ENCODE peak calls at places on chromosome 16, in nine cellular contexts. J, Z, C, G, D, S, N, X and Q are unnamed samples.

GRCh38 chr16:89661215-89661614 is 3.6 kb downstream of the SPATA33 start:
- DNase-seq in J (no peak), S (no peak), C (no peak), X (no peak), D (no peak), Z (no peak), G (no peak), N (no peak), Q (no peak)

GRCh38 chr16:15643453-15644305 is 725 bp upstream of the MARF1 start:
- DNase-seq in J (no peak), N (no peak), C (no peak), G (no peak), S (no peak), Z (peak; percentile 59), D (no peak), X (peak; percentile 14), Q (peak; percentile 28)

GRCh38 chr16:53756329-53756996 is 52.5 kb downstream of the FTO start:
- DNase-seq in J (no peak), D (no peak), G (no peak), Z (peak; percentile 36), C (no peak), N (no peak), S (no peak), X (no peak), Q (no peak)

GRCh38 chr16:964696-965395 is 5.9 kb downstream of the LMF1 start:
- DNase-seq in J (no peak), C (no peak), G (no peak), S (no peak), D (peak; percentile 18), N (no peak), X (peak; percentile 36), Z (no peak), Q (no peak)

GRCh38 chr16:78706637-78707036 is 607.2 kb downstream of the WWOX start:
- DNase-seq in J (no peak), C (no peak), Z (no peak), X (no peak), D (no peak), G (no peak), N (no peak), S (no peak), Q (no peak)

GRCh38 chr16:89357460-89357859 is 132.9 kb downstream of the ANKRD11 start:
- DNase-seq in D (peak; percentile 68), Z (no peak), X (no peak), J (no peak), G (no peak), S (no peak), C (no peak), N (no peak), Q (no peak)

GRCh38 chr16:13036600-13036999 is 135.2 kb downstream of the SHISA9 start:
- DNase-seq in X (no peak), G (no peak), D (no peak), Z (peak; percentile 11), J (no peak), N (no peak), C (peak; percentile 27), S (no peak), Q (no peak)

GRCh38 chr16:908526-909155 is 62.1 kb downstream of the LMF1 start:
- DNase-seq in X (no peak), C (no peak), D (peak; percentile 23), J (no peak), S (no peak), N (no peak), G (no peak), Z (no peak), Q (no peak)

GRCh38 chr16:1054660-1055556 is 17.6 kb upstream of the SSTR5 start:
- DNase-seq in X (peak; percentile 51), N (peak; percentile 17), G (peak; percentile 40), Z (peak; percentile 29), S (no peak), D (peak; percentile 55), C (peak; percentile 68), J (no peak), Q (no peak)

GRCh38 chr16:10128397-10129258 is 53.6 kb downstream of the GRIN2A start:
- DNase-seq in S (no peak), N (no peak), G (no peak), Z (no peak), D (no peak), X (no peak), C (no peak), J (no peak), Q (no peak)

DNA sequence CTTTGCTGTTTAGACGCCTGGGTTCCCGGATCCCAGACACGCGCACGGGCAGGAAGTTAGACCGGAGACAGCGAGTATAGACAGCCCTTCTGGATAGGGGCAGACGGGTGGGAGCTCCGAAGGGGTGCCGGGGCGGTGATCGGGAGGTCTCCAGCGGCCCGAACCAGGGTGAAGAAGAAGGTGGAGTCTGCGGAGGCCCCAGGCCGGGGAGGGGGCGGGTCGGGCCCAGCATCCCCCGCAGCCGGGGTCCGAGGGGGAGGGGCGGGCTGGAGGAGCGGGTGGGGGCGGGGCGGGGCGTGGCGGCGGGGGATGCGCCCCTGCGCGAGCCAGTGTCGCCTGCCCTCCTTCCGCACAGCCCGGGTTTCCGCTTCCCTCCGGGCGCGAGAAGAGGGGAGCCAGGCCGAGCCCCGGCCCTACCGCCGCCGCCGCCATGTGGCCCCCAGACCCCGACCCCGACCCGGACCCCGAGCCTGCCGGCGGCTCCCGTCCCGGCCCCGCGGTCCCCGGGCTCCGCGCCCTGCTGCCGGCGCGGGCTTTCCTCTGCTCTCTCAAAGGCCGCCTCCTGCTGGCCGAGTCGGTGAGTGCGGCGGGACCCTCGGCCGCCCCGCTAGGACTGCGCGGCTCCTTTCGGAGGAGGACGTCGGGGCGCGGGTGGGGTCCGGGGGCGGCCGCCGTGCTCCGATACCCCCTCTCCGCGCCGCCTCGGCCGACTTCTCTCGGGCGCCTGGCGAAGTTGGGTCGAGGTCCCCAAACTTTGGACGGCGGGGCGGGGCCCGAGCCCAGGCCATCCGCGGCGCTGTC is at the start of gene CMTM3:
- DNase-seq in D (peak; percentile 66), X (peak; percentile 59), N (peak; percentile 67), S (no peak), J (no peak), G (peak; percentile 59), C (peak; percentile 59), Z (peak; percentile 45), Q (peak; percentile 73)
- TF ChIP-seq POLR2A in D (peak; percentile 8), X (no peak), N (no peak), S (peak; percentile 73), J (no peak), G (peak; percentile 16), C (no peak), Z (no peak), Q (no peak)

DNA sequence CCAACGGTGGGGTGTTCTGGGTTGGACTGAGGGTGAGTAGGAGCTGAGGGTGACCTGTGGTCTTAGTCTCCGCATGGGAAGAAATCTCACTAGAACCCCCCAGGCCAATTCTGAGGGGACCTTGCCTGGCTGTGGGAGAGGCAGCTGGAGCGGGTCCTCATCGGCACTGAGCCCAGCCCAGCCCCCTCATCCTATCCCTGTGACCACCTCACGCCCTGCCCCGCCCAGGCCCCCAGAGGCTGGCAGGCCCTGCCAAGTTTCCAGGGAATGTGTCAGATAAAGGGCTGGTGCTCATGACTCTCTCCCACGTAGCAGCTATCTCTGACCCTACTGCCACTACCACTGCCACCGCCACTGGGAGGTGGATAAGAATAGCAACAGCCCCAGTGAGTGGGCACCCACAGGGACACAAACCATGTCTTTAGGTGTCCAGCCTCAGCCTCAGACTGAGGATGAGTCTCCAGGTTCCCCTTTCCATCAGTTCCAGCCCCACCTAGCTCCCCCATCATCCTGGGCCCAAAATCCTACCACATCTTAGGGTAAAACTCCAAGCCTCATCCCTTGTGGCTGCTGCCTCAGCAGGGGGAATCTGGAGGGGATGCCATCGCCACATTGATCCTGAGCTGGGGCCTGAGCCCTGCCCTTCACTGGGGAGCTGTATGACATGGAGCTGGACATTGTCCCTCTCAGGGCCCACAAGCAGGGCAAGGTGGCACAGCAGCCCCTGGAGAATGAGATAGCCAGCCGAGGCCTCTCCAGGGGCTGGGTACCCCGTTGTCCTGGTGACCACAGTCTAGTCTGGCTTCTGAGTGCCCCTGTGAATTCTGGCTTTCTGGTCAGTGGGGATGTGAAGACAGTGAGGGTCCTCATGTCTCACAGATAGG is 14.9 kb downstream of the CDH16 start:
- DNase-seq in N (no peak), Z (no peak), D (peak; percentile 93), C (peak; percentile 50), J (no peak), G (no peak), S (no peak), X (no peak), Q (no peak)
- H3K27ac ChIP-seq in N (peak overlapping the region; percentile 31), Z (peak overlapping the region; percentile 61), D (peak overlapping the region; percentile 98), C (peak overlapping the region; percentile 59), J (no peak overlapping the region), G (peak overlapping the region; percentile 36), S (no peak overlapping the region), X (peak overlapping the region; percentile 83), Q (peak overlapping the region; percentile 59)

GRCh38 chr16:3022697-3023414 is 886 bp downstream of the HCFC1R1 start:
- DNase-seq in D (no peak), C (no peak), G (no peak), N (no peak), S (no peak), Z (peak; percentile 20), J (no peak), X (no peak), Q (peak; percentile 46)
- TF ChIP-seq POLR2A in D (no peak), C (no peak), G (no peak), N (no peak), S (no peak), Z (peak; percentile 3), J (no peak), X (no peak), Q (no peak)

GRCh38 chr16:81483970-81484595 is 39.5 kb downstream of the CMIP start:
- DNase-seq in C (no peak), G (no peak), S (no peak), Z (no peak), D (peak; percentile 13), J (no peak), N (no peak), X (no peak), Q (no peak)

GRCh38 chr16:81483064-81483969 is 38.7 kb downstream of the CMIP start:
- DNase-seq in S (no peak), Z (peak; percentile 67), X (no peak), C (no peak), J (no peak), N (no peak), G (no peak), D (peak; percentile 26), Q (no peak)

GRCh38 chr16:81480856-81481821 is 36.5 kb downstream of the CMIP start:
- DNase-seq in X (peak; percentile 72), G (no peak), J (no peak), C (peak; percentile 57), D (peak; percentile 65), Z (peak; percentile 22), N (peak; percentile 87), S (no peak), Q (no peak)

GRCh38 chr16:81485225-81485624 is 40.6 kb downstream of the CMIP start:
- DNase-seq in Z (no peak), N (no peak), J (no peak), D (no peak), S (no peak), X (no peak), G (no peak), C (no peak), Q (no peak)

DNA sequence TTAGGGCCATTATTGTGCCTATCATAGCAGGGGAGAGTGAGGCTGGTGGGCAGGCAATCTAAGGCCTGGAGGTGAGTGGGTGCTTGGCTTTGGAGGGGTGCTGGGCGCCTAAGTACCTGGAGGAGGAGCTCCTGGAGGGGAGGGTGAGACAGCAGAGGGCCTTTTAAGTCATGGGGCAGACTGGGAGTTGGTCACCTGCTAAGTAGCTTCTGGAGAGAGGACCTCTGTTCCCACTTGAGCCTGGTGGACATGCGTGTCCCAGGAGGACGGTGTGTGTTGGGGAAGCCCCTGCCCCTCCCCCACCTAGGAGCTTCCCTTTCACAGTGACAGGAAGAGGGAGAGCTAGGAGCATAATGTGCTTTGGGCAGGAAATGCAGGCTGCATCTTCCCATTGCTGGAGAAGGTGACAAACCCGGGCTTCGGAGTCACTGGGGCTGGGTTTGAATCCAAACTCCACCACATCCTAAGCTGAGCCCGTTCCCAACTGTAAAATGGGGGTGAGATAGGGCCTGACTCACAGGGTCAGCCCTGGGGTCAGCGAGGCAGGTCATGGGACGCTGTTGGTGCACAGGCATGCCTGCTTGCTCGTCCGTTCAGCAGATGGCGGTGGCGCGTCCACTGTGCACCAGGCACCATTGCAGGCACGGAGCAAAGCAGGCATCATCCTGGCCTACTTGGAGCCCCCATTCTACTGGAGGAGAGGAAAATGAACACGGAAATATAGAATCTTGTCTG is 37.9 kb downstream of the CMIP start:
- DNase-seq in S (no peak), D (peak; percentile 39), Z (no peak), X (no peak), C (no peak), J (no peak), N (no peak), G (no peak), Q (no peak)
- H3K27ac ChIP-seq in S (peak overlapping the region; percentile 15), D (peak overlapping the region; percentile 40), Z (no peak overlapping the region), X (peak overlapping the region; percentile 31), C (peak overlapping the region; percentile 82), J (no peak overlapping the region), N (peak overlapping the region; percentile 86), G (no peak overlapping the region), Q (no peak overlapping the region)